ENCODE peak calls at places on chromosomes 4 and X, in six cellular contexts. Q is stimulated activated naive B cell treated with anti-CD40 and anti-IgM and Interleukin-4, amounts not matched to agents 10 μg/mL and 1 μg/mL and 100 μg/mL, for 72 hours; H is cardiac muscle cell; T is SHP77; E is adipocyte; A is NCI-H510A treated with DMSO at 0.1 percent for 48 hours. G is an unnamed sample.

GRCh38 chrX:133819546-133819945 is 165.8 kb downstream of the GPC3 start:
- DNase-seq in H (no peak), T (no peak), E (no peak), Q (no peak), A (no peak), G (no peak)

GRCh38 chr4:133095591-133095990 is 53.5 kb upstream of the PCDH10 start:
- DNase-seq in H (no peak), E (peak), Q (no peak), T (no peak), A (no peak), G (peak)

GRCh38 chr4:124737619-124738018 is 25.1 kb upstream of the ANKRD50 start:
- DNase-seq in A (no peak), H (no peak), T (no peak), Q (no peak), E (no peak), G (no peak)

GRCh38 chr4:2832981-2833670 is 10.5 kb upstream of the ADD1 start:
- DNase-seq in E (no peak), Q (no peak), H (no peak), T (no peak), A (no peak), G (no peak)

GRCh38 chrX:94914235-94914634 is 1240.2 kb downstream of the FAM133A start:
- DNase-seq in H (no peak), Q (no peak), E (no peak), T (no peak), A (no peak), G (no peak)

GRCh38 chr4:112403072-112403945 is 106.1 kb downstream of the ALPK1 start:
- DNase-seq in A (no peak), H (peak), Q (no peak), E (no peak), T (no peak), G (no peak)

GRCh38 chr4:156596026-156596425 is 375.6 kb downstream of the PDGFC start:
- DNase-seq in A (no peak), E (peak), Q (no peak), H (peak), T (no peak), G (peak)

GRCh38 chr4:152690706-152691651 is 11.2 kb upstream of the TMEM154 start:
- DNase-seq in H (no peak), E (no peak), Q (no peak), A (peak), T (no peak), G (no peak)

GRCh38 chr4:37664696-37665095 is 21.5 kb downstream of the RELL1 start:
- DNase-seq in T (no peak), H (no peak), Q (no peak), A (no peak), E (no peak), G (no peak)

GRCh38 chr4:48315728-48316630 is 25.4 kb upstream of the SLAIN2 start:
- DNase-seq in T (no peak), H (peak), Q (no peak), A (peak), E (peak), G (peak)

GRCh38 chr4:26094076-26094475 is 180.1 kb downstream of the SMIM20 start:
- DNase-seq in H (no peak), Q (no peak), T (no peak), A (no peak), E (no peak), G (no peak)

GRCh38 chrX:20968996-20969395 is 405.2 kb upstream of the CNKSR2 start:
- DNase-seq in H (peak), E (no peak), T (no peak), Q (no peak), A (no peak), G (peak)

GRCh38 chr4:150072906-150073714 is 5.1 kb upstream of the DCLK2 start:
- DNase-seq in Q (no peak), H (peak), A (no peak), T (no peak), E (peak), G (peak)

GRCh38 chrX:14032383-14032782 is 2.7 kb upstream of the GEMIN8 start:
- DNase-seq in A (peak), E (peak), T (peak), H (peak), Q (no peak), G (peak)

GRCh38 chr4:145976680-145977079 is 38.1 kb upstream of the ZNF827 start:
- DNase-seq in Q (no peak), E (no peak), H (no peak), T (no peak), A (no peak), G (no peak)

GRCh38 chr4:75630174-75630931 is at the start of gene CDKL2:
- DNase-seq in Q (peak), H (peak), A (peak), E (peak), T (peak), G (no peak)

GRCh38 chr4:153789741-153790651 is 1.1 kb upstream of the SFRP2 start:
- DNase-seq in T (no peak), E (no peak), A (no peak), Q (no peak), H (no peak), G (peak)

GRCh38 chrX:56726609-56727008 is 2.4 kb upstream of the NBDY start:
- DNase-seq in H (peak), A (peak), Q (no peak), T (peak), E (peak), G (peak)

GRCh38 chrX:151701071-151701470 is 5.8 kb downstream of the PRRG3 start:
- DNase-seq in A (no peak), T (no peak), H (no peak), E (no peak), Q (no peak), G (no peak)

GRCh38 chr4:60034371-60034770 is 1165.8 kb upstream of the ADGRL3 start:
- DNase-seq in Q (no peak), E (no peak), H (no peak), A (peak), T (peak), G (no peak)

GRCh38 chrX:31670245-31670644 is 598.4 kb upstream of the FTHL17 start:
- DNase-seq in A (no peak), T (no peak), E (no peak), H (peak), Q (no peak), G (no peak)